ENCODE peak calls at places on chromosomes 16 and 17, in four cellular contexts. One of them, this sample, is unnamed.

GRCh38 chr17:15261818-15262290 is 3.3 kb downstream of the PMP22 start:
- DNase-seq in bronchial epithelial cell: no peak
- DNase-seq in fibroblast of villous mesenchyme: peak
- DNase-seq in GM06990: no peak
- DNase-seq in this sample: peak

GRCh38 chr17:75128694-75129505 is 2.6 kb downstream of the NT5C start:
- DNase-seq in GM06990: no peak
- DNase-seq in bronchial epithelial cell: no peak
- DNase-seq in fibroblast of villous mesenchyme: no peak
- DNase-seq in this sample: no peak

GRCh38 chr17:53191878-53192277 is 630.8 kb upstream of the KIF2B start:
- DNase-seq in bronchial epithelial cell: no peak
- DNase-seq in GM06990: no peak
- DNase-seq in fibroblast of villous mesenchyme: no peak
- DNase-seq in this sample: no peak

GRCh38 chr16:82156761-82157654 is 13.0 kb downstream of the MPHOSPH6 start:
- DNase-seq in bronchial epithelial cell: peak
- DNase-seq in fibroblast of villous mesenchyme: peak
- DNase-seq in GM06990: no peak
- DNase-seq in this sample: no peak

GRCh38 chr16:79261461-79261860 is 339.1 kb downstream of the MAF start:
- DNase-seq in GM06990: no peak
- DNase-seq in fibroblast of villous mesenchyme: no peak
- DNase-seq in bronchial epithelial cell: no peak
- DNase-seq in this sample: peak

GRCh38 chr16:53507464-53508180 is 4.6 kb upstream of the AKTIP start:
- DNase-seq in bronchial epithelial cell: no peak
- DNase-seq in fibroblast of villous mesenchyme: no peak
- DNase-seq in GM06990: no peak
- DNase-seq in this sample: no peak

GRCh38 chr16:84505249-84506156 is 1.0 kb upstream of the MEAK7 start:
- DNase-seq in bronchial epithelial cell: no peak
- DNase-seq in fibroblast of villous mesenchyme: no peak
- DNase-seq in GM06990: no peak
- DNase-seq in this sample: no peak

GRCh38 chr16:69319826-69320730 is 8.9 kb downstream of the VPS4A start:
- DNase-seq in fibroblast of villous mesenchyme: no peak
- DNase-seq in bronchial epithelial cell: no peak
- DNase-seq in GM06990: no peak
- DNase-seq in this sample: no peak

GRCh38 chr16:65845466-65846209 is 520.9 kb upstream of the CDH5 start:
- DNase-seq in GM06990: no peak
- DNase-seq in fibroblast of villous mesenchyme: no peak
- DNase-seq in bronchial epithelial cell: peak
- DNase-seq in this sample: no peak

GRCh38 chr16:1640261-1640956 is 28.2 kb downstream of the CRAMP1 start:
- DNase-seq in fibroblast of villous mesenchyme: no peak
- DNase-seq in bronchial epithelial cell: no peak
- DNase-seq in GM06990: no peak
- DNase-seq in this sample: no peak

GRCh38 chr17:65374966-65375365 is 186.5 kb downstream of the AXIN2 start:
- DNase-seq in GM06990: no peak
- DNase-seq in fibroblast of villous mesenchyme: no peak
- DNase-seq in bronchial epithelial cell: no peak
- DNase-seq in this sample: no peak

GRCh38 chr16:4309833-4310266 is 6.0 kb upstream of the GLIS2 start:
- DNase-seq in bronchial epithelial cell: peak
- DNase-seq in fibroblast of villous mesenchyme: peak
- DNase-seq in GM06990: peak
- DNase-seq in this sample: peak

GRCh38 chr17:17865035-17865434 is 28.2 kb upstream of the SREBF1 start:
- DNase-seq in fibroblast of villous mesenchyme: no peak
- DNase-seq in GM06990: no peak
- DNase-seq in bronchial epithelial cell: no peak
- DNase-seq in this sample: no peak

GRCh38 chr17:29622337-29623282 is at the start of gene CORO6:
- DNase-seq in bronchial epithelial cell: no peak
- DNase-seq in fibroblast of villous mesenchyme: peak
- DNase-seq in GM06990: peak
- DNase-seq in this sample: peak

GRCh38 chr17:55056530-55056929 is 88.0 kb downstream of the STXBP4 start:
- DNase-seq in fibroblast of villous mesenchyme: no peak
- DNase-seq in bronchial epithelial cell: peak
- DNase-seq in GM06990: no peak
- DNase-seq in this sample: no peak

GRCh38 chr16:62298567-62298966 is 262.3 kb upstream of the CDH8 start:
- DNase-seq in fibroblast of villous mesenchyme: no peak
- DNase-seq in GM06990: no peak
- DNase-seq in bronchial epithelial cell: no peak
- DNase-seq in this sample: no peak

GRCh38 chr16:66656547-66656946 is 40.0 kb downstream of the CMTM4 start:
- DNase-seq in fibroblast of villous mesenchyme: no peak
- DNase-seq in GM06990: no peak
- DNase-seq in bronchial epithelial cell: no peak
- DNase-seq in this sample: no peak

GRCh38 chr17:40522250-40522960 is 21.0 kb upstream of the TNS4 start:
- DNase-seq in GM06990: no peak
- DNase-seq in bronchial epithelial cell: no peak
- DNase-seq in fibroblast of villous mesenchyme: peak
- DNase-seq in this sample: no peak

GRCh38 chr16:20851601-20852000 is 45.3 kb downstream of the REXO5 start:
- DNase-seq in GM06990: no peak
- DNase-seq in bronchial epithelial cell: peak
- DNase-seq in fibroblast of villous mesenchyme: peak
- DNase-seq in this sample: no peak

GRCh38 chr16:84599528-84600202 is 18.2 kb downstream of the COTL1 start:
- DNase-seq in bronchial epithelial cell: peak
- DNase-seq in fibroblast of villous mesenchyme: peak
- DNase-seq in GM06990: peak
- DNase-seq in this sample: peak

GRCh38 chr16:28863929-28864886 is 565 bp downstream of the SH2B1 start:
- DNase-seq in bronchial epithelial cell: peak
- DNase-seq in GM06990: no peak
- DNase-seq in fibroblast of villous mesenchyme: peak
- DNase-seq in this sample: no peak

GRCh38 chr17:8019665-8020064 is 17.2 kb downstream of the GUCY2D start:
- DNase-seq in fibroblast of villous mesenchyme: no peak
- DNase-seq in GM06990: no peak
- DNase-seq in bronchial epithelial cell: peak
- DNase-seq in this sample: no peak

GRCh38 chr16:29664133-29664912 is 1.3 kb downstream of the SPN start:
- DNase-seq in bronchial epithelial cell: no peak
- DNase-seq in fibroblast of villous mesenchyme: no peak
- DNase-seq in GM06990: peak
- DNase-seq in this sample: no peak

GRCh38 chr17:19709841-19710240 is 6.5 kb downstream of the SLC47A2 start:
- DNase-seq in GM06990: no peak
- DNase-seq in bronchial epithelial cell: no peak
- DNase-seq in fibroblast of villous mesenchyme: no peak
- DNase-seq in this sample: no peak

GRCh38 chr17:17067277-17067676 is 25.0 kb downstream of the MPRIP start:
- DNase-seq in fibroblast of villous mesenchyme: peak
- DNase-seq in GM06990: no peak
- DNase-seq in bronchial epithelial cell: no peak
- DNase-seq in this sample: no peak

GRCh38 chr17:65228734-65229390 is 91.7 kb downstream of the RGS9 start:
- DNase-seq in fibroblast of villous mesenchyme: peak
- DNase-seq in bronchial epithelial cell: peak
- DNase-seq in GM06990: peak
- DNase-seq in this sample: peak

GRCh38 chr17:10058924-10059683 is 139.3 kb downstream of the GAS7 start:
- DNase-seq in bronchial epithelial cell: no peak
- DNase-seq in fibroblast of villous mesenchyme: no peak
- DNase-seq in GM06990: peak
- DNase-seq in this sample: peak

GRCh38 chr17:65389426-65389825 is 172.0 kb downstream of the AXIN2 start:
- DNase-seq in bronchial epithelial cell: no peak
- DNase-seq in GM06990: no peak
- DNase-seq in fibroblast of villous mesenchyme: peak
- DNase-seq in this sample: no peak

GRCh38 chr17:28365487-28365886 is 488 bp upstream of the SEBOX start:
- DNase-seq in fibroblast of villous mesenchyme: no peak
- DNase-seq in bronchial epithelial cell: no peak
- DNase-seq in GM06990: no peak
- DNase-seq in this sample: no peak

GRCh38 chr17:193841-194806 is 12.7 kb upstream of the DOC2B start:
- DNase-seq in GM06990: no peak
- DNase-seq in bronchial epithelial cell: no peak
- DNase-seq in fibroblast of villous mesenchyme: no peak
- DNase-seq in this sample: no peak

GRCh38 chr16:4702466-4702808 is 9.1 kb downstream of the NUDT16L1 start:
- DNase-seq in fibroblast of villous mesenchyme: no peak
- DNase-seq in bronchial epithelial cell: no peak
- DNase-seq in GM06990: no peak
- DNase-seq in this sample: no peak

GRCh38 chr16:87434146-87434667 is 42.1 kb downstream of the MAP1LC3B start:
- DNase-seq in fibroblast of villous mesenchyme: no peak
- DNase-seq in GM06990: no peak
- DNase-seq in bronchial epithelial cell: no peak
- DNase-seq in this sample: no peak

GRCh38 chr16:9260665-9261064 is 169.2 kb downstream of the HAPSTR1 start:
- DNase-seq in fibroblast of villous mesenchyme: no peak
- DNase-seq in GM06990: no peak
- DNase-seq in bronchial epithelial cell: no peak
- DNase-seq in this sample: no peak

GRCh38 chr17:76539631-76540271 is at the start of gene PRCD:
- DNase-seq in bronchial epithelial cell: no peak
- DNase-seq in fibroblast of villous mesenchyme: no peak
- DNase-seq in GM06990: no peak
- DNase-seq in this sample: no peak
- TF ChIP-seq CTCF in bronchial epithelial cell: peak
- TF ChIP-seq CTCF in fibroblast of villous mesenchyme: no peak
- TF ChIP-seq CTCF in GM06990: peak
- TF ChIP-seq CTCF in this sample: no peak

GRCh38 chr16:71479420-71479819 is 9.7 kb downstream of the ZNF19 start:
- DNase-seq in bronchial epithelial cell: peak
- DNase-seq in fibroblast of villous mesenchyme: peak
- DNase-seq in GM06990: no peak
- DNase-seq in this sample: no peak
- TF ChIP-seq CTCF in bronchial epithelial cell: peak
- TF ChIP-seq CTCF in fibroblast of villous mesenchyme: peak
- TF ChIP-seq CTCF in GM06990: peak
- TF ChIP-seq CTCF in this sample: no peak

DNA sequence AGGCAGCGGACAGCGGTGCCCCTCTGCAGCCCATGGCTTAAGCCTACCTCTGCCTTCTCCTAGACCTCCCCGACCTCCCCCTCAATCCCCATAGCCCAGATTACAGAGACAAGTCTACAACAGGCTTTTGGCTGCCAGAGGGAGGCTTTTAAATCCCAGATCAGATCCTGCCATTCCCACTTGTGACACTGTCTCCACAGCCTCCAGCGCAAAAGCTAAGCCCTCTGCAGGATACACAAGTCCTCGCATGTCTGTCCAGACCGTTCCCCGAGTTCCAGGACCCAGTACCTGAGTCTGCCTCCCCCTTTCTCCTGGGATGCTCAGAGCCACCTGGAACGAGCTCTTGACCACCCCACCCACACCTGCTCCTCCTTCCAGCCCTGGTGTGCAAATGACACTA is 31.2 kb downstream of the VAC14 start:
- DNase-seq in fibroblast of villous mesenchyme: no peak
- DNase-seq in GM06990: no peak
- DNase-seq in bronchial epithelial cell: no peak
- DNase-seq in this sample: no peak
- TF ChIP-seq CTCF in fibroblast of villous mesenchyme: no peak
- TF ChIP-seq CTCF in GM06990: no peak
- TF ChIP-seq CTCF in bronchial epithelial cell: no peak
- TF ChIP-seq CTCF in this sample: no peak

GRCh38 chr17:58516644-58517377 is 2.4 kb upstream of the MTMR4 start:
- DNase-seq in GM06990: no peak
- DNase-seq in bronchial epithelial cell: no peak
- DNase-seq in fibroblast of villous mesenchyme: no peak
- DNase-seq in this sample: no peak

GRCh38 chr17:58521680-58522079 is 7.2 kb upstream of the MTMR4 start:
- DNase-seq in bronchial epithelial cell: no peak
- DNase-seq in fibroblast of villous mesenchyme: no peak
- DNase-seq in GM06990: no peak
- DNase-seq in this sample: no peak

GRCh38 chr17:58517378-58517927 is 3.0 kb upstream of the MTMR4 start:
- DNase-seq in fibroblast of villous mesenchyme: no peak
- DNase-seq in bronchial epithelial cell: no peak
- DNase-seq in GM06990: no peak
- DNase-seq in this sample: no peak

GRCh38 chr17:58517928-58518609 is 3.6 kb upstream of the MTMR4 start:
- DNase-seq in GM06990: peak
- DNase-seq in bronchial epithelial cell: peak
- DNase-seq in fibroblast of villous mesenchyme: peak
- DNase-seq in this sample: peak

DNA sequence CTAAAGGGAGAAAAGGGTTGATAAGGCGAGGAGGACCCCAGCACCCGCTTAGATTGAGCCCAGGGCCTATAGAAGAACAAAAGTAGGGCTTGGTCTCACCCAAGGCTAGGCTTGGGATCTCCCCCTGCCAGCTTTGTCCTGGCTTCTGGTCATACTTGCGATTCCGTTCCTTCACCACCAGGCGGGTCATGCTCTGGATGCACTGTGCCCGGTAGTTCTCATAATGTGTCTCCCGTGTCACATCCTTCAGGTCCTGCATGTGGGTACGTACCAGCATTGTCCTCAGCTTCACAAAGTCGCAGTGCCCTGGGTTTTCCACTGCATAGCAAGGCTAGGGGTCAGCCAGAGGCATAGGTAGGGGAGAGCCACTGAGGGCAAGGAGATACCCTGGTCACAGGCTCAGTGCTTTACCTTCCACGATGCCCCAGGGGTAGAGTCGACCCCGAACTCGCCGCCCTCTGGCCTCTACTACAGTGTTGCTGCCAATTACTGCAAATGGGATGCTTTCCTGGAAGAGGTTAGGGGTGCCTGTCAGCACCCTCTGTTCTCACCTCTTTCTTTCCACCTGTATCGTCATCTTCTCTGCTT is 6.5 kb upstream of the MTMR4 start:
- DNase-seq in bronchial epithelial cell: no peak
- DNase-seq in fibroblast of villous mesenchyme: no peak
- DNase-seq in GM06990: no peak
- DNase-seq in this sample: no peak
- TF ChIP-seq CTCF in bronchial epithelial cell: peak
- TF ChIP-seq CTCF in fibroblast of villous mesenchyme: peak
- TF ChIP-seq CTCF in GM06990: peak
- TF ChIP-seq CTCF in this sample: no peak

GRCh38 chr17:3964203-3965122 is at the start of gene ATP2A3:
- DNase-seq in fibroblast of villous mesenchyme: peak
- DNase-seq in bronchial epithelial cell: no peak
- DNase-seq in GM06990: peak
- DNase-seq in this sample: peak

GRCh38 chr17:3961564-3962047 is 2.6 kb downstream of the ATP2A3 start:
- DNase-seq in bronchial epithelial cell: no peak
- DNase-seq in fibroblast of villous mesenchyme: no peak
- DNase-seq in GM06990: peak
- DNase-seq in this sample: no peak

GRCh38 chr17:3963214-3964201 is 729 bp downstream of the ATP2A3 start:
- DNase-seq in bronchial epithelial cell: no peak
- DNase-seq in fibroblast of villous mesenchyme: no peak
- DNase-seq in GM06990: peak
- DNase-seq in this sample: peak

GRCh38 chr17:3960764-3961163 is 3.5 kb downstream of the ATP2A3 start:
- DNase-seq in GM06990: no peak
- DNase-seq in bronchial epithelial cell: no peak
- DNase-seq in fibroblast of villous mesenchyme: peak
- DNase-seq in this sample: no peak

GRCh38 chr17:3962217-3963069 is 1.8 kb downstream of the ATP2A3 start:
- DNase-seq in GM06990: no peak
- DNase-seq in bronchial epithelial cell: no peak
- DNase-seq in fibroblast of villous mesenchyme: no peak
- DNase-seq in this sample: no peak
- TF ChIP-seq CTCF in GM06990: no peak
- TF ChIP-seq CTCF in bronchial epithelial cell: no peak
- TF ChIP-seq CTCF in fibroblast of villous mesenchyme: no peak
- TF ChIP-seq CTCF in this sample: no peak

This sample was measured in GM20000.